ENCODE peak calls at places on chromosomes 6 and 20, in six cellular contexts. N is neuronal stem cell; Q is D341Med; G is HS-27A; S is Panc1; F is stimulated activated CD4-positive, alpha-beta T cell treated with anti-CD3 and anti-CD28 coated beads, TNF-alpha, amount 100 ng/mL, for 4 hours. R is an unnamed sample.

GRCh38 chr6:148700047-148700712 is 46.6 kb upstream of the UST start:
- DNase-seq in N (no peak), Q (no peak), G (no peak), S (no peak), F (no peak), R (no peak)

GRCh38 chr20:21360686-21361085 is 36.6 kb downstream of the NKX2-4 start:
- DNase-seq in N (no peak), Q (no peak), G (no peak), S (no peak), F (no peak), R (no peak)

GRCh38 chr20:63374532-63374931 is 13.4 kb upstream of the CHRNA4 start:
- DNase-seq in N (no peak), Q (no peak), G (no peak), S (no peak), F (no peak), R (no peak)

GRCh38 chr6:161480416-161481165 is 206.7 kb upstream of the AGPAT4 start:
- DNase-seq in N (no peak), Q (no peak), G (no peak), S (no peak), F (no peak), R (no peak)

GRCh38 chr6:122735618-122736017 is 43.9 kb upstream of the FABP7 start:
- DNase-seq in N (no peak), Q (no peak), G (no peak), S (no peak), F (no peak), R (no peak)

GRCh38 chr20:9223296-9223695 is 154.4 kb downstream of the PLCB4 start:
- DNase-seq in N (no peak), Q (no peak), G (no peak), S (no peak), F (no peak), R (no peak)

GRCh38 chr20:60046011-60046413 is 87.8 kb downstream of the CDH26 start:
- DNase-seq in N (no peak), Q (no peak), G (no peak), S (no peak), F (no peak), R (no peak)

GRCh38 chr6:123997223-123997622 is 193.6 kb downstream of the NKAIN2 start:
- DNase-seq in N (no peak), Q (no peak), G (no peak), S (no peak), F (no peak), R (no peak)

GRCh38 chr20:50380697-50381040 is 129.5 kb upstream of the PTPN1 start:
- DNase-seq in N (no peak), Q (peak), G (no peak), S (peak), F (no peak), R (peak)

R was measured in amniotic stem cell.